ENCODE peak calls at places on chromosomes 3 and 15, in nine cellular contexts. One of them, this sample, is unnamed.
A peak's percentile ranks its signal among the peaks of the same experiment; 100 is the strongest.

GRCh38 chr3:185552358-185552877 is at the start of gene LIPH:
- DNase-seq in foreskin keratinocyte: peak; percentile 53
- DNase-seq in pulmonary artery endothelial cell: no peak
- DNase-seq in head of caudate nucleus: no peak
- DNase-seq in GOT3: no peak
- DNase-seq in NT2/D1: no peak
- DNase-seq in LHCN-M2: peak; percentile 35
- DNase-seq in stimulated activated CD4-positive, alpha-beta T cell treated with anti-CD3 and anti-CD28 coated beads, Interleukin-2, amount 100 ng/mL, for 24 hours: peak; percentile 19
- DNase-seq in effector CD4-positive, alpha-beta T cell: no peak
- DNase-seq in this sample: no peak

GRCh38 chr3:12553921-12554391 is 2.9 kb upstream of the MKRN2 start:
- DNase-seq in effector CD4-positive, alpha-beta T cell: no peak
- DNase-seq in pulmonary artery endothelial cell: no peak
- DNase-seq in NT2/D1: peak; percentile 27
- DNase-seq in head of caudate nucleus: peak; percentile 10
- DNase-seq in LHCN-M2: peak; percentile 56
- DNase-seq in GOT3: no peak
- DNase-seq in foreskin keratinocyte: no peak
- DNase-seq in stimulated activated CD4-positive, alpha-beta T cell treated with anti-CD3 and anti-CD28 coated beads, Interleukin-2, amount 100 ng/mL, for 24 hours: no peak
- DNase-seq in this sample: no peak

GRCh38 chr3:156150434-156151066 is 30.2 kb downstream of the KCNAB1 start:
- DNase-seq in effector CD4-positive, alpha-beta T cell: no peak
- DNase-seq in foreskin keratinocyte: peak; percentile 37
- DNase-seq in GOT3: no peak
- DNase-seq in NT2/D1: peak; percentile 47
- DNase-seq in LHCN-M2: peak; percentile 51
- DNase-seq in stimulated activated CD4-positive, alpha-beta T cell treated with anti-CD3 and anti-CD28 coated beads, Interleukin-2, amount 100 ng/mL, for 24 hours: peak; percentile 13
- DNase-seq in pulmonary artery endothelial cell: no peak
- DNase-seq in head of caudate nucleus: no peak
- DNase-seq in this sample: no peak

GRCh38 chr15:96170616-96171270 is 159.8 kb upstream of the NR2F2 start:
- DNase-seq in stimulated activated CD4-positive, alpha-beta T cell treated with anti-CD3 and anti-CD28 coated beads, Interleukin-2, amount 100 ng/mL, for 24 hours: no peak
- DNase-seq in GOT3: no peak
- DNase-seq in foreskin keratinocyte: no peak
- DNase-seq in LHCN-M2: no peak
- DNase-seq in effector CD4-positive, alpha-beta T cell: no peak
- DNase-seq in head of caudate nucleus: no peak
- DNase-seq in NT2/D1: no peak
- DNase-seq in pulmonary artery endothelial cell: no peak
- DNase-seq in this sample: no peak

GRCh38 chr3:4495294-4496110 is 2.4 kb downstream of the ITPR1 start:
- DNase-seq in foreskin keratinocyte: no peak
- DNase-seq in pulmonary artery endothelial cell: peak; percentile 35
- DNase-seq in LHCN-M2: no peak
- DNase-seq in NT2/D1: no peak
- DNase-seq in head of caudate nucleus: no peak
- DNase-seq in GOT3: no peak
- DNase-seq in effector CD4-positive, alpha-beta T cell: no peak
- DNase-seq in stimulated activated CD4-positive, alpha-beta T cell treated with anti-CD3 and anti-CD28 coated beads, Interleukin-2, amount 100 ng/mL, for 24 hours: no peak
- DNase-seq in this sample: no peak

GRCh38 chr15:56249080-56249479 is 5.4 kb upstream of the RFX7 start:
- DNase-seq in head of caudate nucleus: no peak
- DNase-seq in stimulated activated CD4-positive, alpha-beta T cell treated with anti-CD3 and anti-CD28 coated beads, Interleukin-2, amount 100 ng/mL, for 24 hours: no peak
- DNase-seq in GOT3: no peak
- DNase-seq in effector CD4-positive, alpha-beta T cell: no peak
- DNase-seq in LHCN-M2: peak; percentile 78
- DNase-seq in NT2/D1: peak; percentile 61
- DNase-seq in foreskin keratinocyte: peak; percentile 61
- DNase-seq in pulmonary artery endothelial cell: no peak
- DNase-seq in this sample: no peak

GRCh38 chr3:128434524-128434923 is 32.2 kb downstream of the DNAJB8 start:
- DNase-seq in LHCN-M2: no peak
- DNase-seq in head of caudate nucleus: no peak
- DNase-seq in effector CD4-positive, alpha-beta T cell: no peak
- DNase-seq in pulmonary artery endothelial cell: no peak
- DNase-seq in stimulated activated CD4-positive, alpha-beta T cell treated with anti-CD3 and anti-CD28 coated beads, Interleukin-2, amount 100 ng/mL, for 24 hours: no peak
- DNase-seq in NT2/D1: no peak
- DNase-seq in GOT3: no peak
- DNase-seq in foreskin keratinocyte: no peak
- DNase-seq in this sample: no peak

GRCh38 chr15:88894819-88895767 is at the start of gene HAPLN3:
- DNase-seq in effector CD4-positive, alpha-beta T cell: peak; percentile 45
- DNase-seq in GOT3: no peak
- DNase-seq in foreskin keratinocyte: no peak
- DNase-seq in LHCN-M2: no peak
- DNase-seq in NT2/D1: no peak
- DNase-seq in head of caudate nucleus: no peak
- DNase-seq in stimulated activated CD4-positive, alpha-beta T cell treated with anti-CD3 and anti-CD28 coated beads, Interleukin-2, amount 100 ng/mL, for 24 hours: peak; percentile 76
- DNase-seq in pulmonary artery endothelial cell: no peak
- DNase-seq in this sample: no peak

GRCh38 chr15:85131915-85132314 is 150.3 kb downstream of the PDE8A start:
- DNase-seq in stimulated activated CD4-positive, alpha-beta T cell treated with anti-CD3 and anti-CD28 coated beads, Interleukin-2, amount 100 ng/mL, for 24 hours: no peak
- DNase-seq in NT2/D1: no peak
- DNase-seq in effector CD4-positive, alpha-beta T cell: no peak
- DNase-seq in LHCN-M2: no peak
- DNase-seq in GOT3: no peak
- DNase-seq in head of caudate nucleus: no peak
- DNase-seq in foreskin keratinocyte: no peak
- DNase-seq in pulmonary artery endothelial cell: no peak
- DNase-seq in this sample: no peak

GRCh38 chr15:21267686-21268395 is 172.5 kb downstream of the POTEB3 start:
- DNase-seq in LHCN-M2: peak; percentile 12
- DNase-seq in head of caudate nucleus: no peak
- DNase-seq in foreskin keratinocyte: no peak
- DNase-seq in NT2/D1: no peak
- DNase-seq in GOT3: no peak
- DNase-seq in effector CD4-positive, alpha-beta T cell: no peak
- DNase-seq in pulmonary artery endothelial cell: no peak
- DNase-seq in stimulated activated CD4-positive, alpha-beta T cell treated with anti-CD3 and anti-CD28 coated beads, Interleukin-2, amount 100 ng/mL, for 24 hours: no peak
- DNase-seq in this sample: no peak

GRCh38 chr3:134446800-134447199 is 39.0 kb downstream of the ANAPC13 start:
- DNase-seq in effector CD4-positive, alpha-beta T cell: no peak
- DNase-seq in pulmonary artery endothelial cell: no peak
- DNase-seq in stimulated activated CD4-positive, alpha-beta T cell treated with anti-CD3 and anti-CD28 coated beads, Interleukin-2, amount 100 ng/mL, for 24 hours: no peak
- DNase-seq in NT2/D1: no peak
- DNase-seq in GOT3: no peak
- DNase-seq in foreskin keratinocyte: no peak
- DNase-seq in LHCN-M2: peak; percentile 55
- DNase-seq in head of caudate nucleus: no peak
- DNase-seq in this sample: no peak

GRCh38 chr3:126390751-126391150 is 4.0 kb upstream of the CFAP100 start:
- DNase-seq in head of caudate nucleus: no peak
- DNase-seq in NT2/D1: no peak
- DNase-seq in GOT3: no peak
- DNase-seq in foreskin keratinocyte: no peak
- DNase-seq in stimulated activated CD4-positive, alpha-beta T cell treated with anti-CD3 and anti-CD28 coated beads, Interleukin-2, amount 100 ng/mL, for 24 hours: no peak
- DNase-seq in LHCN-M2: no peak
- DNase-seq in pulmonary artery endothelial cell: no peak
- DNase-seq in effector CD4-positive, alpha-beta T cell: no peak
- DNase-seq in this sample: no peak

GRCh38 chr3:139204756-139205155 is 139.1 kb upstream of the MRPS22 start:
- DNase-seq in pulmonary artery endothelial cell: no peak
- DNase-seq in NT2/D1: no peak
- DNase-seq in foreskin keratinocyte: no peak
- DNase-seq in stimulated activated CD4-positive, alpha-beta T cell treated with anti-CD3 and anti-CD28 coated beads, Interleukin-2, amount 100 ng/mL, for 24 hours: no peak
- DNase-seq in LHCN-M2: peak; percentile 47
- DNase-seq in GOT3: no peak
- DNase-seq in effector CD4-positive, alpha-beta T cell: no peak
- DNase-seq in head of caudate nucleus: no peak
- DNase-seq in this sample: no peak

GRCh38 chr3:119184808-119185690 is 11.7 kb downstream of the UPK1B start:
- DNase-seq in NT2/D1: no peak
- DNase-seq in effector CD4-positive, alpha-beta T cell: no peak
- DNase-seq in GOT3: no peak
- DNase-seq in LHCN-M2: peak; percentile 39
- DNase-seq in pulmonary artery endothelial cell: no peak
- DNase-seq in head of caudate nucleus: no peak
- DNase-seq in foreskin keratinocyte: peak; percentile 90
- DNase-seq in stimulated activated CD4-positive, alpha-beta T cell treated with anti-CD3 and anti-CD28 coated beads, Interleukin-2, amount 100 ng/mL, for 24 hours: no peak
- DNase-seq in this sample: no peak

GRCh38 chr3:50616770-50617095 is 218 bp upstream of the MAPKAPK3 start:
- DNase-seq in LHCN-M2: peak; percentile 85
- DNase-seq in GOT3: peak; percentile 51
- DNase-seq in foreskin keratinocyte: peak; percentile 79
- DNase-seq in NT2/D1: peak; percentile 89
- DNase-seq in stimulated activated CD4-positive, alpha-beta T cell treated with anti-CD3 and anti-CD28 coated beads, Interleukin-2, amount 100 ng/mL, for 24 hours: peak; percentile 97
- DNase-seq in head of caudate nucleus: peak; percentile 86
- DNase-seq in effector CD4-positive, alpha-beta T cell: peak; percentile 93
- DNase-seq in pulmonary artery endothelial cell: no peak
- DNase-seq in this sample: peak; percentile 70

GRCh38 chr3:181919375-181919774 is 207.7 kb downstream of the SOX2 start:
- DNase-seq in NT2/D1: no peak
- DNase-seq in effector CD4-positive, alpha-beta T cell: no peak
- DNase-seq in GOT3: no peak
- DNase-seq in pulmonary artery endothelial cell: no peak
- DNase-seq in foreskin keratinocyte: peak; percentile 62
- DNase-seq in head of caudate nucleus: no peak
- DNase-seq in LHCN-M2: no peak
- DNase-seq in stimulated activated CD4-positive, alpha-beta T cell treated with anti-CD3 and anti-CD28 coated beads, Interleukin-2, amount 100 ng/mL, for 24 hours: no peak
- DNase-seq in this sample: no peak

GRCh38 chr3:87228316-87228715 is 1.2 kb downstream of the CHMP2B start:
- DNase-seq in GOT3: no peak
- DNase-seq in pulmonary artery endothelial cell: no peak
- DNase-seq in stimulated activated CD4-positive, alpha-beta T cell treated with anti-CD3 and anti-CD28 coated beads, Interleukin-2, amount 100 ng/mL, for 24 hours: no peak
- DNase-seq in effector CD4-positive, alpha-beta T cell: no peak
- DNase-seq in foreskin keratinocyte: peak; percentile 55
- DNase-seq in NT2/D1: no peak
- DNase-seq in LHCN-M2: peak; percentile 19
- DNase-seq in head of caudate nucleus: no peak
- DNase-seq in this sample: no peak

GRCh38 chr3:134378384-134378783 is 4.1 kb upstream of the AMOTL2 start:
- DNase-seq in GOT3: no peak
- DNase-seq in effector CD4-positive, alpha-beta T cell: peak; percentile 8
- DNase-seq in NT2/D1: no peak
- DNase-seq in head of caudate nucleus: peak; percentile 49
- DNase-seq in foreskin keratinocyte: no peak
- DNase-seq in pulmonary artery endothelial cell: no peak
- DNase-seq in LHCN-M2: no peak
- DNase-seq in stimulated activated CD4-positive, alpha-beta T cell treated with anti-CD3 and anti-CD28 coated beads, Interleukin-2, amount 100 ng/mL, for 24 hours: no peak
- DNase-seq in this sample: no peak

GRCh38 chr3:35857004-35857403 is 217.7 kb downstream of the ARPP21 start:
- DNase-seq in pulmonary artery endothelial cell: no peak
- DNase-seq in LHCN-M2: no peak
- DNase-seq in foreskin keratinocyte: no peak
- DNase-seq in head of caudate nucleus: no peak
- DNase-seq in stimulated activated CD4-positive, alpha-beta T cell treated with anti-CD3 and anti-CD28 coated beads, Interleukin-2, amount 100 ng/mL, for 24 hours: no peak
- DNase-seq in GOT3: no peak
- DNase-seq in NT2/D1: no peak
- DNase-seq in effector CD4-positive, alpha-beta T cell: no peak
- DNase-seq in this sample: no peak

GRCh38 chr3:67635257-67635656 is 19.2 kb downstream of the SUCLG2 start:
- DNase-seq in GOT3: no peak
- DNase-seq in effector CD4-positive, alpha-beta T cell: no peak
- DNase-seq in foreskin keratinocyte: peak; percentile 66
- DNase-seq in stimulated activated CD4-positive, alpha-beta T cell treated with anti-CD3 and anti-CD28 coated beads, Interleukin-2, amount 100 ng/mL, for 24 hours: no peak
- DNase-seq in pulmonary artery endothelial cell: no peak
- DNase-seq in head of caudate nucleus: no peak
- DNase-seq in LHCN-M2: peak; percentile 88
- DNase-seq in NT2/D1: no peak
- DNase-seq in this sample: no peak

GRCh38 chr3:98906230-98906629 is 4.7 kb upstream of the DCBLD2 start:
- DNase-seq in stimulated activated CD4-positive, alpha-beta T cell treated with anti-CD3 and anti-CD28 coated beads, Interleukin-2, amount 100 ng/mL, for 24 hours: no peak
- DNase-seq in effector CD4-positive, alpha-beta T cell: no peak
- DNase-seq in GOT3: no peak
- DNase-seq in foreskin keratinocyte: peak; percentile 70
- DNase-seq in LHCN-M2: peak; percentile 93
- DNase-seq in pulmonary artery endothelial cell: no peak
- DNase-seq in head of caudate nucleus: no peak
- DNase-seq in NT2/D1: no peak
- DNase-seq in this sample: no peak

GRCh38 chr3:154872089-154872488 is 208.0 kb upstream of the MME start:
- DNase-seq in effector CD4-positive, alpha-beta T cell: no peak
- DNase-seq in GOT3: no peak
- DNase-seq in head of caudate nucleus: no peak
- DNase-seq in stimulated activated CD4-positive, alpha-beta T cell treated with anti-CD3 and anti-CD28 coated beads, Interleukin-2, amount 100 ng/mL, for 24 hours: no peak
- DNase-seq in pulmonary artery endothelial cell: no peak
- DNase-seq in NT2/D1: no peak
- DNase-seq in foreskin keratinocyte: no peak
- DNase-seq in LHCN-M2: peak; percentile 47
- DNase-seq in this sample: no peak

GRCh38 chr3:114639171-114639570 is 345.3 kb downstream of the TIGIT start:
- DNase-seq in stimulated activated CD4-positive, alpha-beta T cell treated with anti-CD3 and anti-CD28 coated beads, Interleukin-2, amount 100 ng/mL, for 24 hours: no peak
- DNase-seq in GOT3: no peak
- DNase-seq in LHCN-M2: no peak
- DNase-seq in head of caudate nucleus: no peak
- DNase-seq in effector CD4-positive, alpha-beta T cell: no peak
- DNase-seq in pulmonary artery endothelial cell: no peak
- DNase-seq in NT2/D1: no peak
- DNase-seq in foreskin keratinocyte: no peak
- DNase-seq in this sample: no peak

This sample was measured in posterior cingulate gyrus.